ENCODE peak calls at places on chromosomes 5 and 9, in six cellular contexts. N, P, J, D, R and Y are unnamed samples.

GRCh38 chr5:132526290-132526973 is 16.9 kb downstream of the IL5 start:
- DNase-seq in J (peak; percentile 44), D (no peak), P (peak; percentile 37), N (no peak), R (peak; percentile 24), Y (peak; percentile 54)

GRCh38 chr9:81690251-81690851 is 1.0 kb upstream of the TLE1 start:
- DNase-seq in N (peak; percentile 46), P (peak; percentile 64), D (no peak), J (no peak), R (no peak), Y (no peak)

GRCh38 chr5:96293966-96294886 is 138.8 kb downstream of the PCSK1 start:
- DNase-seq in D (no peak), R (no peak), N (no peak), J (no peak), P (no peak), Y (no peak)

GRCh38 chr5:75192264-75192663 is 44.4 kb downstream of the ANKRD31 start:
- DNase-seq in D (no peak), R (no peak), J (no peak), N (no peak), P (no peak), Y (no peak)

GRCh38 chr5:2562036-2562435 is 189.4 kb downstream of the IRX2 start:
- DNase-seq in N (no peak), D (no peak), R (no peak), P (no peak), J (no peak), Y (no peak)

GRCh38 chr5:106921567-106921966 is 749.2 kb downstream of the EFNA5 start:
- DNase-seq in J (no peak), R (no peak), D (no peak), N (no peak), P (no peak), Y (no peak)

GRCh38 chr5:162488077-162488476 is 420.5 kb downstream of the GABRG2 start:
- DNase-seq in J (no peak), N (no peak), P (no peak), D (no peak), R (no peak), Y (no peak)

GRCh38 chr5:139282195-139282557 is 11.4 kb upstream of the MATR3 start:
- DNase-seq in D (no peak), R (no peak), P (no peak), J (no peak), N (no peak), Y (no peak)

GRCh38 chr9:114002271-114002985 is 75.7 kb downstream of the AMBP start:
- DNase-seq in R (peak; percentile 5), D (no peak), P (no peak), J (no peak), N (no peak), Y (peak; percentile 40)

GRCh38 chr9:81526587-81526986 is 162.8 kb downstream of the TLE1 start:
- DNase-seq in R (no peak), N (no peak), J (no peak), D (no peak), P (no peak), Y (no peak)

GRCh38 chr5:124839371-124839998 is 93.0 kb upstream of the ZNF608 start:
- DNase-seq in P (no peak), N (no peak), D (no peak), R (no peak), J (no peak), Y (no peak)

GRCh38 chr9:120431268-120431667 is 148.7 kb downstream of the CDK5RAP2 start:
- DNase-seq in R (no peak), P (no peak), D (no peak), N (no peak), J (no peak), Y (no peak)

GRCh38 chr9:7578951-7579743 is 220.4 kb downstream of the DMAC1 start:
- DNase-seq in D (no peak), P (no peak), N (no peak), J (no peak), R (no peak), Y (no peak)

GRCh38 chr9:110830495-110830894 is 161.9 kb downstream of the MUSK start:
- DNase-seq in D (no peak), N (no peak), R (no peak), P (no peak), J (no peak), Y (no peak)

GRCh38 chr5:175166013-175166412 is 278.0 kb downstream of the DRD1 start:
- DNase-seq in D (no peak), R (no peak), P (no peak), J (no peak), N (no peak), Y (no peak)

GRCh38 chr5:933251-933861 is 40.7 kb downstream of the TRIP13 start:
- DNase-seq in R (no peak), D (no peak), J (no peak), N (no peak), P (no peak), Y (no peak)

GRCh38 chr9:27352457-27353188 is 55.7 kb upstream of the EQTN start:
- DNase-seq in R (no peak), P (no peak), N (no peak), J (no peak), D (no peak), Y (no peak)

GRCh38 chr5:35634326-35634725 is 16.7 kb downstream of the SPEF2 start:
- DNase-seq in P (no peak), D (no peak), J (no peak), N (no peak), R (no peak), Y (no peak)

GRCh38 chr5:110478899-110479298 is 247.6 kb downstream of the TMEM232 start:
- DNase-seq in R (no peak), D (no peak), P (no peak), J (no peak), N (peak; percentile 21), Y (no peak)

GRCh38 chr5:82748688-82749091 is 328.5 kb downstream of the TMEM167A start:
- DNase-seq in D (no peak), R (no peak), N (no peak), J (no peak), P (no peak), Y (no peak)

GRCh38 chr5:138503487-138504270 is 38.4 kb downstream of the EGR1 start:
- DNase-seq in P (no peak), N (no peak), D (peak; percentile 24), R (peak; percentile 24), J (peak; percentile 34), Y (no peak)

GRCh38 chr9:95071450-95071849 is 246.1 kb downstream of the FANCC start:
- DNase-seq in P (no peak), N (no peak), J (no peak), D (no peak), R (no peak), Y (no peak)

GRCh38 chr9:71647094-71647591 is 121.2 kb downstream of the CEMIP2 start:
- DNase-seq in J (peak; percentile 13), P (peak; percentile 54), D (no peak), R (peak; percentile 16), N (peak; percentile 17), Y (peak; percentile 35)

GRCh38 chr5:126805108-126805507 is 28.2 kb downstream of the LMNB1 start:
- DNase-seq in D (no peak), R (no peak), P (no peak), N (no peak), J (no peak), Y (no peak)

GRCh38 chr5:150139334-150139733 is 16.3 kb downstream of the PDGFRB start:
- DNase-seq in R (no peak), P (no peak), N (no peak), D (no peak), J (no peak), Y (no peak)

GRCh38 chr5:172640822-172641358 is at the start of gene NEURL1B:
- DNase-seq in R (peak; percentile 20), J (peak; percentile 26), N (no peak), D (no peak), P (peak; percentile 89), Y (no peak)

GRCh38 chr5:95631265-95631957 is 11.5 kb downstream of the GPR150 start:
- DNase-seq in N (no peak), P (no peak), J (no peak), R (no peak), D (no peak), Y (no peak)

GRCh38 chr9:20512106-20512505 is 110.2 kb downstream of the MLLT3 start:
- DNase-seq in N (no peak), R (no peak), D (no peak), P (no peak), J (no peak), Y (no peak)

GRCh38 chr5:152650413-152650812 is 245.3 kb upstream of the NMUR2 start:
- DNase-seq in N (no peak), D (no peak), P (no peak), J (no peak), R (no peak), Y (no peak)

GRCh38 chr5:152644316-152644715 is 239.2 kb upstream of the NMUR2 start:
- DNase-seq in D (no peak), N (no peak), P (no peak), R (no peak), J (no peak), Y (no peak)

GRCh38 chr5:152649609-152650008 is 244.5 kb upstream of the NMUR2 start:
- DNase-seq in N (no peak), R (no peak), P (no peak), D (no peak), J (no peak), Y (no peak)
- H3K9me3 ChIP-seq in N (no peaks in the 10 kb centered on the region), R (no peaks in the 10 kb centered on the region), P (no peaks in the 10 kb centered on the region), D (no peaks in the 10 kb centered on the region), J (no peaks in the 10 kb centered on the region), Y (no peaks in the 10 kb centered on the region)

DNA sequence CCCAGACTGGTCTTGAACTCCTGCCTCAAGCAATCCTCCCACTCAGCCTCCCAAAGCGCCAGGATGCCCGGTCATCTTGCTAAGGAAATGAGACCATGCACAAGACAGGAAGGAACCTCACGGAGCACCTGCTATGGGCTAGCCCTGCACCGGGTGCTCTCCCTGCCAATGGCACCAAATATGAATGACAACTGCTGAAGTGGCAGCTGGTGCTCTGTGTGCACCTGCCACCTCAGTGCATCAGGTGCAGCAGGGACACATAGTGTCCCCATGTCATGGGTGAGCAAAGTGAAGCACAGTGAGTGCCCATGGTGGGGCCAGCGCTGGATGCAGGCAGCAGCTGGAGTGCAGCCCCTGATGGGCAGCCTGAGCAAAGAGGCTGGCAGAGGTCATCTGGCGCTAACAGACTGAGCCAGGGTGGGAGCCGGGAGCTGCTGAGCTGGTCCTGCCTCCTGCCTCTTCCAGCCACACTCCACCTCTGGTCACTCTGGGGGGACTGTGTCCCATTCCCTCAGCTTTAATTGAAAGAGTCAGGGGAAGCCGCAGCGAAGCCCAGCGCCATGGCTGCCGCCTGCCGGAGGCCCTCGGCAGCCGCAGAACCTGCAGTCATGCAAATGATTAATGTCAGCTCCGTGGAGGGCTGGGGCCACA is 46.4 kb downstream of the BARX1 start:
- DNase-seq in P (no peak), J (no peak), R (no peak), D (no peak), N (no peak), Y (no peak)
- TF ChIP-seq CTCF in P (no peak), J (no peak), R (no peak), D (no peak), N (no peak), Y (no peak)

DNA sequence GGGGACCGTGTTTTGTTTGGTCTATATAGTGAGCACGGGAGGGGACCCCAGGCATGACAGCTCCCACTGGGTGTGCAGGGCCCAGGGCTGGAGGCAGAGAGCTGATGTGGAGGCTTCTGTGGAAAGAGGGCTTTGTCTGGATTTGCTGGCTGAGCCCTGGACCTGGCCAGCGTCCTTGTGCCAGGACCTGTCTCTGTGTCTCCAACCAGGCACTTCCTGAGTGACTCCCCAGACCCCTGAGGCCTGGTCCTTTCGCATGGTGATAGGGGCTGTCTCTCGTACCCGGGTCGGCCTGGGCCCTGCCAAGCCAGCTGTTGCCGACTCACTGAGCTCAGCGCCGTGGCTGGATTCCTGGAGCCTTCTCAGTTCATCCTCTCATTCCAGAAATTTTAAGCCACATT is 77.6 kb downstream of the ADAMTS2 start:
- DNase-seq in P (peak; percentile 36), D (no peak), J (no peak), N (no peak), R (no peak), Y (peak; percentile 37)
- H3K9me3 ChIP-seq in P (no peaks in the 10 kb centered on the region), D (no peaks in the 10 kb centered on the region), J (no peaks in the 10 kb centered on the region), N (peaks cover 15% of the 10 kb centered on the region), R (no peaks in the 10 kb centered on the region), Y (no peaks in the 10 kb centered on the region)

GRCh38 chr9:130167927-130168326 is 4.3 kb upstream of the NCS1 start:
- DNase-seq in J (no peak), P (no peak), N (no peak), D (no peak), R (no peak), Y (no peak)
- TF ChIP-seq CTCF in J (peak; percentile 12), P (no peak), N (peak; percentile 26), D (no peak), R (no peak), Y (no peak)